ENCODE peak calls at places on chromosomes 13 and 19, in eight cellular contexts. H, F, L, D, W, R, U and V are unnamed samples.

GRCh38 chr19:41774515-41774980 is 19.2 kb downstream of the CEACAM6 start:
- DNase-seq in H (peak), F (peak), L (no peak), D (no peak), W (no peak), R (no peak), U (no peak), V (no peak)

GRCh38 chr19:35212241-35212640 is 16.3 kb downstream of the FAM187B start:
- DNase-seq in H (no peak), F (no peak), L (no peak), D (no peak), W (no peak), R (no peak), U (peak), V (no peak)

GRCh38 chr13:114282143-114282685 is 813 bp downstream of the UPF3A start:
- DNase-seq in H (peak), F (no peak), L (peak), D (peak), W (peak), R (peak), U (peak), V (peak)

GRCh38 chr13:111184685-111185401 is 69.7 kb downstream of the ARHGEF7 start:
- DNase-seq in H (no peak), F (peak), L (no peak), D (no peak), W (no peak), R (no peak), U (no peak), V (no peak)

GRCh38 chr13:109401891-109402290 is 384.5 kb downstream of the IRS2 start:
- DNase-seq in H (no peak), F (no peak), L (no peak), D (no peak), W (no peak), R (no peak), U (no peak), V (no peak)

GRCh38 chr13:66076417-66076816 is 1153.7 kb downstream of the PCDH9 start:
- DNase-seq in H (no peak), F (no peak), L (no peak), D (no peak), W (no peak), R (no peak), U (no peak), V (no peak)

GRCh38 chr19:33905937-33906577 is 109.4 kb downstream of the KCTD15 start:
- DNase-seq in H (peak), F (no peak), L (peak), D (peak), W (no peak), R (peak), U (peak), V (peak)

GRCh38 chr19:50909240-50910070 is 1.7 kb downstream of the KLK4 start:
- DNase-seq in H (peak), F (no peak), L (peak), D (peak), W (peak), R (no peak), U (no peak), V (no peak)

GRCh38 chr13:26468203-26468602 is 89.3 kb upstream of the WASF3 start:
- DNase-seq in H (no peak), F (no peak), L (no peak), D (no peak), W (no peak), R (no peak), U (no peak), V (no peak)

GRCh38 chr19:50718255-50719118 is 1.1 kb downstream of the SHANK1 start:
- DNase-seq in H (no peak), F (no peak), L (no peak), D (no peak), W (no peak), R (no peak), U (no peak), V (no peak)

GRCh38 chr13:23949200-23949599 is 51.9 kb upstream of the C1QTNF9B start:
- DNase-seq in H (no peak), F (no peak), L (no peak), D (no peak), W (no peak), R (no peak), U (no peak), V (no peak)

DNA sequence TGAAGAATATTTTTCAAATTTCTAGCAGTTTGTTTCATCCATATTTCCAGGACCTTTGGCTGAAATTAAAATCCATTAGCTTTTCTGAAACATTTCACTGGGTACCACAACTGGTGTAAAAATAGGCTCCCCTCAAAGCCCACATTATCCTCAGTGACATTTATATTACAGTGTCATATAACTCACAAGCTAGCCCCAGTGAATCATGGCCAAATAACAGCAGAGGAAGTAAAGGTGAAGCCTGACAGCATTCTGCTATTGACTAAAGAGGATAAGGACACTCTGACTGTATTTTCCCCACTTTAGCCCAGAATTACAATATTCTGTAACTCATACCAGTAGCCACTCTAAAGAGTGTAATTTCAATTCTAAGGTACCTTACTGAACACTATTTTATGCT is 21.9 kb downstream of the KCTD12 start:
- DNase-seq in H (no peak), F (no peak), L (no peak), D (no peak), W (no peak), R (no peak), U (no peak), V (no peak)
- H3K4me3 ChIP-seq in H (no peak), F (no peak), L (no peak), D (no peak), W (no peak), R (no peak), U (no peak), V (no peak)

GRCh38 chr13:89402211-89402610 is 1731.0 kb downstream of the SLITRK5 start:
- DNase-seq in H (no peak), F (no peak), L (no peak), D (no peak), W (no peak), R (no peak), U (no peak), V (no peak)

GRCh38 chr13:89407357-89407756 is 1736.2 kb downstream of the SLITRK5 start:
- DNase-seq in H (no peak), F (no peak), L (no peak), D (no peak), W (no peak), R (no peak), U (no peak), V (no peak)
- H3K27ac ChIP-seq in H (no peak), F (no peak), L (no peak), D (no peak), W (no peak), R (no peak), U (no peak), V (no peak)

GRCh38 chr19:38691938-38692457 is 44.5 kb downstream of the ACTN4 start:
- DNase-seq in H (peak), F (no peak), L (no peak), D (peak), W (no peak), R (no peak), U (peak), V (peak)

GRCh38 chr19:38695319-38695683 is 47.9 kb downstream of the ACTN4 start:
- DNase-seq in H (no peak), F (no peak), L (no peak), D (no peak), W (no peak), R (no peak), U (no peak), V (no peak)

GRCh38 chr19:38692458-38693379 is 45.3 kb downstream of the ACTN4 start:
- DNase-seq in H (no peak), F (no peak), L (no peak), D (no peak), W (no peak), R (no peak), U (no peak), V (no peak)

GRCh38 chr19:38695832-38696732 is 48.2 kb downstream of the CAPN12 start:
- DNase-seq in H (no peak), F (no peak), L (no peak), D (no peak), W (no peak), R (no peak), U (no peak), V (peak)

DNA sequence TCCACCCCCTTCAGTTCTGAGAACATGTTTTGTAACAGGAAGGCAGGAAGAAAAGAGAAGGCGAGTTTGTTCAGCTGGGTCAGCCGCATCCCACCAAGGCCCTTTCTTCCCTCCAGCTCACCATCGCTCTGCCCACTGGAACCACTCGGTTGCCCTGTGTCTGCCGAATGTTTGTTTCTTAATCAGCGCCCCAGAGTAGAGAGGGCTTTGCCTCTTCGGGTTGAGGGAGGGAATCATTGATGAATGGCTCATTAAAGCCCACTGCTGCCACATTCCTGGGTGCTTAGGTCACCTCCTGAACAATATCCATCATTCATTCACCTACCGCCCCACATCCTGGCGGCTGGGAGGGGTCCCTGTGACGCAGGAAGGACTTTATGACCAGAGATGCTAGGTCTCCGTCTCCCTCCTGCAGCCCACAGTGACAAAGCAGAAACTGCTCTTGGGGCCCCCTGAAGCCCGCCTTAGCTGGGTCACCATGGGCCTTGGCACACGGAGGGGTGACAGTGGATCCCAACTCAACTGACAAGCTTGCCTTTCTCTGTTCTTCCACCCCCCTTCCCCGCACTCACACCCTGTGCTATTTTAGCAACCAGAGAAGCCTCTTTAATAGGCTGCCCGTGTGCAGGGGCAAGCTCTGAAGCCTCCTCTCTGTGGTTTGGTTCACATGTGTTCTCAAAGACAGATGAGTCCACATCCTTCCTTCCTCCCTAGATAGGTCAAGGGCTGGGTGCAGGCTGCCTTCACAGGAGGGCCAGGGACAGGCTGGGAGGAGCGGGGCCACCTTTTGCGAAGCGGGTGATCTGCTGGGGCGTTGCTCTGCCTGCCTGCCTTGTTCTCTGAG is 46.2 kb downstream of the ACTN4 start:
- DNase-seq in H (peak), F (peak), L (no peak), D (no peak), W (no peak), R (no peak), U (no peak), V (peak)
- H3K4me3 ChIP-seq in H (peak), F (no peak), L (no peak), D (peak), W (no peak), R (peak), U (peak), V (no peak)

GRCh38 chr19:30255783-30256509 is 116.2 kb upstream of the ZNF536 start:
- DNase-seq in H (no peak), F (no peak), L (no peak), D (no peak), W (no peak), R (no peak), U (no peak), V (no peak)

GRCh38 chr19:30253581-30253996 is 118.6 kb upstream of the ZNF536 start:
- DNase-seq in H (no peak), F (no peak), L (no peak), D (no peak), W (peak), R (no peak), U (no peak), V (no peak)

GRCh38 chr19:30252214-30252613 is 120.0 kb upstream of the ZNF536 start:
- DNase-seq in H (no peak), F (no peak), L (no peak), D (no peak), W (no peak), R (no peak), U (no peak), V (no peak)

GRCh38 chr19:30254789-30255188 is 117.4 kb upstream of the ZNF536 start:
- DNase-seq in H (no peak), F (no peak), L (no peak), D (no peak), W (no peak), R (no peak), U (no peak), V (no peak)

DNA sequence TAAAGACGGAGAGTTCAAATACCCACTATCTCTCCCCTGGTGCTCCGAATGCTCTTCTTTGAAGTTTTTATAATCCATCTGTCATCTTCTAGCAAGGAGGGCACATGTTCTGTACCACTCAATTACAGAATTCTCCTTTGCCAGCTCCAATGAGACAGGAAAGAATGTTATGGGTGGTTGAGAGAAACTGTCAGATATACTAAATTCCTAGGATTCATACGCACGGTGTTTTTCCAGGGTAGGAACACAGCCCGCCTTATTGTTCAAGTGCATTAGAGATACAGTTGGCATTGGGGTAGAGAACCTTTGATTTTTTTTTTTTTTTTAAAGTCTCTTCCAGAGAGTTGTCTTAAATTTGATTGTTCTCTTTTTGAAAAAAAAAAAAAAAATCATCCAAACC is 118.0 kb upstream of the ZNF536 start:
- DNase-seq in H (no peak), F (no peak), L (no peak), D (no peak), W (no peak), R (no peak), U (no peak), V (no peak)
- H3K27ac ChIP-seq in H (no peak), F (no peak), L (no peak), D (no peak), W (no peak), R (no peak), U (no peak), V (no peak)

DNA sequence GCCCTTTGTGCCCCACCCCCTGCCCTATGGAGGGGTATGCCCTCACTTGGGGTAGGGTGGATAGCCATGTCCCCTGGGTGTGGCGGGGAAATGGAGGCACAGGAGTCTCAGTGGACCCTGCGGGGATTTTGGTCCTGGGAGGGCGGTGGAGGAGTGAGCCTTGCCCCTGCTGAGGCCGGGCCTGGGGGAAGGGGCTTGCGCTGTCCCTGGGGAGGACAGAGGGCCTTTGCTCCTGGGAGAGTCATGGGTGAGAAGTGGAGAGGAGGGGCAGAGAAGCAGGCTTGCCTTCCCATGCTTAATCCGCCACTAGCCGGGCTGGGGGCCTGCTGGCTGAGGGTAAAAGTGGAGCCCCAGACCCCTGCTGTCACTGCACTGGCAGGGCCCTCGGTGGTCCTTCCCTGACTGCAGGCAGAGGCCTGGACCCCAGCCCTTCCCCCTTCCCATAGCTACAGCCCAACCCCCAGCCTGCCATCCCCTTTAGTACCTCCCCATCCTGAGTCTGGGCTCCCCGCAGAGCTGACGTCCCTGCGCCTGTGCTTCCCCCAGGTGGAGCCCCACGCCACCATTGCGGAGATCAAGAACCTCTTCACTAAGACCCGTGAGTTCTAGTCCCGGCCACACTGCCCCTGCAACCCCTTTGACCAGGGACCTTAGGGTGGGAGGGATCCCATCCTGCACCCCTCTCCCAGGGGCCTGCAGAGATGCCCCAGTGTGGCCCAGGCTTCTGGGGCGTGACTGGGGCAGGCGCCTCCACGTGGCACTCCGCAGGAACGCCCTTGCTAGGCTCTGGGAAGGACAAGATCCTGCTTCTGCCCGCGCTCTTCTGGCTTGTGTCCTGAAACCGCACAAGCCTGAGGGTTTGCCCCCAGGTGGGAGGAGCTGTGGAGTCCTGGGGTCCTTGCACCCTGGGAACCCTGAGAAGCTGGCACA is 8.9 kb downstream of the NDUFB7 start:
- DNase-seq in H (no peak), F (no peak), L (peak), D (peak), W (no peak), R (no peak), U (no peak), V (peak)
- H3K4me3 ChIP-seq in H (peak), F (no peak), L (no peak), D (peak), W (no peak), R (peak), U (peak), V (no peak)

GRCh38 chr19:3636962-3637361 is 10.4 kb upstream of the CACTIN start:
- DNase-seq in H (no peak), F (no peak), L (no peak), D (no peak), W (no peak), R (no peak), U (no peak), V (no peak)
- H3K27ac ChIP-seq in H (no peak), F (no peak), L (no peak), D (no peak), W (no peak), R (no peak), U (no peak), V (no peak)

DNA sequence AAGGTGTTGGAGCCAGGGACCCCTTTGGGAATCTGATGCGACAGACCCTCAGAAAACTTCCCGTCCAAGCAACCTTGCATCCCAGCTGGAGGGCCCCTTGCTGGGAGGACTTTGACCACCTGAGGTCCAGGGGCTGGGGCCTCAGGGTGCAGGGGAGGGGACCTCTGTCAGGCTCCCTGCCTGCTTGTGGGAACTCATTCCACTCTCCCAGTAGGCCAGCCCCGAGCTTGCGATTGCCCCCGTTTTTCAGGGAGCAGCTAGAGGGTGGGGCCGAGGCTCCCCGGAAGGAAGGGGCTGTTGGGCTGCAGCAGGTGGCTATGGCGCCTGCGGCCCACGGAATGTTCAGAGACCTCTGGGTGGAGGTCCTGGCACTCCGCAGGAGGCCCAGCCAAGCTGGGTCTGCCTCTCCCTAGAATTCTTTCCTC is 2.8 kb downstream of the GNA11 start:
- DNase-seq in H (no peak), F (no peak), L (no peak), D (no peak), W (no peak), R (no peak), U (no peak), V (no peak)
- H3K4me3 ChIP-seq in H (peak), F (no peak), L (peak), D (peak), W (no peak), R (peak), U (peak), V (peak)

DNA sequence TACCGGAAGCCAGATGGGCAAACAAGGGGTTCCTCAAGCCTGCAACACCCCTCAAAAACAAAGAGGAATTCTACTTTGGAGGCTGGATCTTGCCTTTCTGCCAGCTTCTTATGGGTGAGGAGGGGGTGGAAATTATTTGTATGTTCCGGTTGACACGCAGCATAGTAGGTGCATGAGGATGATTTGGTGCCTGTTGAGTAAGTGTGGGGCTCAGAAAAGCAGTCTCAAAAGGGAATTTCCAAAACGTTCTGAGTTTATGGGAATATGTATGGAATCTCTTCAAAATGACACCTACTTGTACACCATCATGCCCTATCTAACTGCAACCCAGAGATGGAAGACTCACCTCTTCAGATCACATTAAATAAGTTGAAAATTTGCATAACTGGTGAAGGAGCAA is 3.0 kb upstream of the TECR start:
- DNase-seq in H (peak), F (no peak), L (no peak), D (no peak), W (no peak), R (no peak), U (no peak), V (no peak)
- H3K27ac ChIP-seq in H (peak), F (no peak), L (no peak), D (no peak), W (no peak), R (no peak), U (no peak), V (no peak)

GRCh38 chr13:41428155-41428554 is 29.2 kb upstream of the RGCC start:
- DNase-seq in H (no peak), F (peak), L (peak), D (no peak), W (no peak), R (no peak), U (no peak), V (no peak)

GRCh38 chr13:41426047-41426446 is 31.3 kb upstream of the RGCC start:
- DNase-seq in H (no peak), F (no peak), L (no peak), D (no peak), W (no peak), R (no peak), U (no peak), V (no peak)

DNA sequence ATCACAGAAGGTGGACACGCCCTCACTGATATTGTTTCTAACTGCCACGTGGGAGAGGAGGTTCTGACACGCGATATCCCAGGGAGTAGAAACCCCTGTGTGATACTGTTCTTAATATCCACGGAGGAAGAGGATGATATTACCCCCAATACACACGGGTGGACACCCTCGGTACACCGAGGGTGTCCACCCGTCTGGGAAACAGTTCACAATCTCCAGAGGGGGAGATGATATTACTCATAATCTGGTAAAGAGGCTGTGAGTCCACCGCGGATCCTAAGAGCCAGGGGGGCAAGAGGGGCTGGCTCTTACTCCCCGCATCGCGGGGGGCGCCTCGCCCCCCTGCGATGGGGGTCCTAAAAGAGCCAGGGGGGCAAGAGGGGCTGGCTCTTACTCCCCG is 29.6 kb upstream of the RGCC start:
- DNase-seq in H (no peak), F (no peak), L (no peak), D (no peak), W (no peak), R (no peak), U (no peak), V (no peak)
- H3K4me3 ChIP-seq in H (no peak), F (no peak), L (peak), D (peak), W (no peak), R (peak), U (peak), V (peak)